ENCODE peak calls at places on chromosomes 11 and 22, in four cellular contexts. N is SK-MEL-5, U is ELR, B is pancreas. L is an unnamed sample.

GRCh38 chr22:17769013-17769715 is 5.1 kb downstream of the BID start:
- DNase-seq in N (no peak), U (no peak), B (peak), L (no peak)

GRCh38 chr11:58880166-58880565 is 35.7 kb upstream of the GLYATL2 start:
- DNase-seq in N (no peak), U (no peak), B (no peak), L (no peak)

GRCh38 chr11:64842366-64842759 is 2.1 kb downstream of the CDC42BPG start:
- DNase-seq in N (no peak), U (peak), B (peak), L (no peak)

GRCh38 chr11:697028-697491 is 1.4 kb downstream of the TMEM80 start:
- DNase-seq in N (no peak), U (peak), B (no peak), L (no peak)

GRCh38 chr11:69010964-69011623 is 2.0 kb downstream of the MRGPRF start:
- DNase-seq in N (peak), U (peak), B (peak), L (peak)

GRCh38 chr11:19453893-19454292 is 213.1 kb upstream of the E2F8 start:
- DNase-seq in N (no peak), U (peak), B (no peak), L (peak)

GRCh38 chr22:25053153-25053805 is 100.8 kb downstream of the KIAA1671 start:
- DNase-seq in N (peak), U (peak), B (no peak), L (no peak)

GRCh38 chr11:125465254-125465653 is 30.8 kb downstream of the FEZ1 start:
- DNase-seq in N (no peak), U (no peak), B (no peak), L (no peak)

GRCh38 chr11:75429902-75430691 is 2.9 kb downstream of the KLHL35 start:
- DNase-seq in N (no peak), U (peak), B (peak), L (peak)